ENCODE peak calls at places on chromosomes 12 and 14, in nine cellular contexts. C is ovary, F is testis, N is A549, B is breast epithelium, O is suprapubic skin, X is GM12892, R is IMR-90, S is tibial nerve. Z is an unnamed sample.

GRCh38 chr14:91755560-91755959 is 23.7 kb upstream of the CATSPERB start:
- DNase-seq in C (no peak), F (no peak), N (peak; percentile 74), B (no peak), O (no peak), X (no peak), R (peak; percentile 4), S (no peak), Z (no peak)

GRCh38 chr14:30680036-30680435 is 57.9 kb downstream of the SCFD1 start:
- DNase-seq in C (no peak), F (no peak), N (no peak), B (no peak), O (no peak), X (no peak), R (no peak), S (no peak), Z (no peak)

GRCh38 chr12:89373772-89374572 is 21.7 kb upstream of the DUSP6 start:
- DNase-seq in C (no peak), F (no peak), N (no peak), B (no peak), O (no peak), X (no peak), R (peak; percentile 90), S (no peak), Z (no peak)

GRCh38 chr12:74370608-74371216 is 166.9 kb upstream of the ATXN7L3B start:
- DNase-seq in C (no peak), F (no peak), N (peak; percentile 80), B (no peak), O (no peak), X (no peak), R (no peak), S (no peak), Z (no peak)

GRCh38 chr14:63308723-63309317 is 9.9 kb downstream of the GPHB5 start:
- DNase-seq in C (no peak), F (no peak), N (peak; percentile 35), B (no peak), O (no peak), X (no peak), R (peak; percentile 29), S (no peak), Z (no peak)

GRCh38 chr14:80705241-80705980 is 236.1 kb downstream of the CEP128 start:
- DNase-seq in C (no peak), F (no peak), N (no peak), B (no peak), O (no peak), X (no peak), R (no peak), S (no peak), Z (no peak)

GRCh38 chr12:89354630-89354931 is 2.3 kb upstream of the DUSP6 start:
- DNase-seq in C (no peak), F (no peak), N (peak; percentile 40), B (no peak), O (no peak), X (no peak), R (peak; percentile 35), S (no peak), Z (no peak)

GRCh38 chr14:105411017-105411941 is 8.3 kb upstream of the MTA1 start:
- DNase-seq in C (no peak), F (no peak), N (no peak), B (no peak), O (peak; percentile 71), X (peak; percentile 72), R (peak; percentile 33), S (no peak), Z (peak; percentile 54)

DNA sequence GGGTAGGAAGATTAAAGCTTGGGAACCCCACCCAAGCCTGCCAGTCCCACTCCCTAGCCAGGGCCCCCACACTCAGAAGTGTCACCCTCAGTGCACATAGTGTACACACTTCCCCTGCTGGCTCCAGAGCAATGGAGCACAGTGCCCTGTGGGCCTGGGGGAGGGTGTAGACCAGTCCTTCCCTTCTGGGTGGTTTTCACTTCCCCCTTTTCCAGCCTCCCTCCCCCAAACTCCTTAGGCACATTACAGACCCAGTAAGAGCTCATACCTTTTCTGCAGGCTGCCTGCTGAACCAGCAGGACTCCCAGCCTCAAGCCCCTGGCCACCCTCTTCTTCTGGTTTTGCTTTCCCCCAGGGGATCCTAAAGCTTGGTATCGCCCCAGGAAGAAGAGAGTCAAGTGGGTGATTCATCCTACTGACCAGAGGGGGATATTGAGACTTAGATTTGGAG is at the start of gene ZNF385A:
- DNase-seq in C (no peak), F (no peak), N (no peak), B (no peak), O (no peak), X (no peak), R (no peak), S (no peak), Z (peak; percentile 45)
- TF ChIP-seq POLR2A in C (no peak), F (no peak), N (no peak), B (no peak), O (no peak), X (no peak), R (no peak), S (no peak), Z (no peak)

GRCh38 chr12:52203126-52203921 is 11.5 kb upstream of the KRT80 start:
- DNase-seq in C (no peak), F (no peak), N (peak; percentile 96), B (peak; percentile 70), O (peak; percentile 90), X (no peak), R (peak; percentile 77), S (peak; percentile 33), Z (peak; percentile 46)
- TF ChIP-seq POLR2A in C (no peak), F (no peak), N (no peak), B (no peak), O (no peak), X (no peak), R (no peak), S (no peak), Z (no peak)

GRCh38 chr12:9107542-9107873 is 8.2 kb downstream of the A2M start:
- DNase-seq in C (no peak), F (no peak), N (no peak), B (no peak), O (no peak), X (no peak), R (no peak), S (no peak), Z (no peak)

GRCh38 chr12:9106610-9107541 is 8.8 kb downstream of the A2M start:
- DNase-seq in C (no peak), F (no peak), N (no peak), B (no peak), O (no peak), X (no peak), R (no peak), S (no peak), Z (no peak)

GRCh38 chr12:9109213-9109522 is 6.6 kb downstream of the A2M start:
- DNase-seq in C (no peak), F (no peak), N (no peak), B (no peak), O (no peak), X (no peak), R (no peak), S (no peak), Z (no peak)

GRCh38 chr12:9109737-9110491 is 5.8 kb downstream of the A2M start:
- DNase-seq in C (no peak), F (no peak), N (no peak), B (no peak), O (no peak), X (no peak), R (no peak), S (no peak), Z (no peak)

GRCh38 chr12:9108504-9109212 is 7.1 kb downstream of the A2M start:
- DNase-seq in C (no peak), F (no peak), N (no peak), B (no peak), O (no peak), X (no peak), R (no peak), S (no peak), Z (no peak)
- TF ChIP-seq POLR2A in C (no peak), F (no peak), N (no peak), B (no peak), O (no peak), X (no peak), R (no peak), S (no peak), Z (no peak)

DNA sequence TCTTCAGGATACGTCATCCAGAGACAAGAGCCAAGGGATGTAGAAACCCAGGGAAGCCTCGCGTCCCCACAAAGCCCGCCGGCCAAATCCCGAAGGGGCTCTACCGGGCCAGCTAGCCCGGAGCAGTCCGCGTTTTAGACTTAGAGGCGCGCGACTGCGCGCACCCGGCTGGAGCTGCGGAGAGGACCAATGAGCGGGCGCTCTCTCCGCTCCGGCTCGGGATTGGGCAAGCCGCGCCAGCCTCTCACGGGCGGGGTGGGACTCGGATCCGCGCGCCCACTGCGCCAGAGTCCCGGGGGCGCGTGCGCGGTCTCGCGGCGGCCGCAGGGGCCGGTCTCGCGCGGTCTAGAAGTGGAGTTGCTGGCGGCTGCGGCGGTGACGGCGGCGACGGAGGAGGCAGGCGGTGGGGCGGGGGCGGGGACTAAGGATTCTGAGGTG is 238 bp upstream of the PALS1 start:
- DNase-seq in C (peak; percentile 95), F (peak; percentile 97), N (peak; percentile 96), B (peak; percentile 95), O (peak; percentile 97), X (peak; percentile 89), R (peak; percentile 96), S (peak; percentile 92), Z (peak; percentile 98)
- TF ChIP-seq POLR2A in C (no peak), F (no peak), N (peak; percentile 28), B (no peak), O (no peak), X (peak; percentile 67), R (no peak), S (peak; percentile 35), Z (peak; percentile 77)

GRCh38 chr12:32400866-32401265 is 1.5 kb downstream of the FGD4 start:
- DNase-seq in C (no peak), F (no peak), N (no peak), B (no peak), O (no peak), X (no peak), R (no peak), S (no peak), Z (no peak)
- TF ChIP-seq POLR2A in C (no peak), F (no peak), N (no peak), B (no peak), O (no peak), X (no peak), R (no peak), S (no peak), Z (no peak)